ENCODE peak calls at places on chromosomes 3 and 15, in six cellular contexts. One of them, this sample, is unnamed. For H3K4me1 and H3K27me3, the result is how much of the 10 kb centered on the place peaks cover.

GRCh38 chr15:44956388-44956787 is at the start of gene TERB2:
- DNase-seq in IMR-90: no peak
- DNase-seq in neuronal stem cell: no peak
- DNase-seq in transverse colon: no peak
- DNase-seq in Peyer's patch: no peak
- DNase-seq in uterus: no peak
- DNase-seq in this sample: no peak

GRCh38 chr3:51722362-51722761 is 15.5 kb downstream of the GRM2 start:
- DNase-seq in IMR-90: no peak
- DNase-seq in neuronal stem cell: no peak
- DNase-seq in transverse colon: no peak
- DNase-seq in Peyer's patch: no peak
- DNase-seq in uterus: no peak
- DNase-seq in this sample: no peak

GRCh38 chr3:11157406-11157805 is 3.1 kb downstream of the HRH1 start:
- DNase-seq in IMR-90: no peak
- DNase-seq in neuronal stem cell: no peak
- DNase-seq in transverse colon: no peak
- DNase-seq in Peyer's patch: no peak
- DNase-seq in uterus: no peak
- DNase-seq in this sample: no peak

GRCh38 chr3:43581343-43581742 is 40.5 kb downstream of the ANO10 start:
- DNase-seq in IMR-90: peak
- DNase-seq in neuronal stem cell: no peak
- DNase-seq in transverse colon: no peak
- DNase-seq in Peyer's patch: no peak
- DNase-seq in uterus: no peak
- DNase-seq in this sample: no peak

GRCh38 chr3:129233538-129233937 is 15.9 kb upstream of the COPG1 start:
- DNase-seq in IMR-90: no peak
- DNase-seq in neuronal stem cell: no peak
- DNase-seq in transverse colon: peak
- DNase-seq in Peyer's patch: peak
- DNase-seq in uterus: no peak
- DNase-seq in this sample: peak

GRCh38 chr3:12234906-12235305 is 54.0 kb upstream of the PPARG start:
- DNase-seq in IMR-90: peak
- DNase-seq in neuronal stem cell: no peak
- DNase-seq in transverse colon: no peak
- DNase-seq in Peyer's patch: no peak
- DNase-seq in uterus: no peak
- DNase-seq in this sample: no peak

GRCh38 chr3:190108789-190109188 is 11.9 kb downstream of the P3H2 start:
- DNase-seq in IMR-90: no peak
- DNase-seq in neuronal stem cell: no peak
- DNase-seq in transverse colon: no peak
- DNase-seq in Peyer's patch: no peak
- DNase-seq in uterus: no peak
- DNase-seq in this sample: no peak

GRCh38 chr3:127970966-127971592 is 56.0 kb downstream of the KBTBD12 start:
- DNase-seq in IMR-90: peak
- DNase-seq in neuronal stem cell: peak
- DNase-seq in transverse colon: peak
- DNase-seq in Peyer's patch: peak
- DNase-seq in uterus: no peak
- DNase-seq in this sample: no peak

GRCh38 chr3:58490860-58491501 is 915 bp upstream of the KCTD6 start:
- DNase-seq in IMR-90: no peak
- DNase-seq in neuronal stem cell: no peak
- DNase-seq in transverse colon: no peak
- DNase-seq in Peyer's patch: peak
- DNase-seq in uterus: peak
- DNase-seq in this sample: no peak

GRCh38 chr3:141095546-141095937 is 44.4 kb downstream of the SPSB4 start:
- DNase-seq in IMR-90: no peak
- DNase-seq in neuronal stem cell: no peak
- DNase-seq in transverse colon: no peak
- DNase-seq in Peyer's patch: peak
- DNase-seq in uterus: no peak
- DNase-seq in this sample: no peak

GRCh38 chr3:128800241-128801187 is 74.5 kb downstream of the RAB7A start:
- DNase-seq in IMR-90: no peak
- DNase-seq in neuronal stem cell: no peak
- DNase-seq in transverse colon: no peak
- DNase-seq in Peyer's patch: no peak
- DNase-seq in uterus: no peak
- DNase-seq in this sample: no peak

GRCh38 chr15:101455291-101455916 is 34.1 kb downstream of the PCSK6 start:
- DNase-seq in IMR-90: no peak
- DNase-seq in neuronal stem cell: no peak
- DNase-seq in transverse colon: no peak
- DNase-seq in Peyer's patch: no peak
- DNase-seq in uterus: no peak
- DNase-seq in this sample: no peak

GRCh38 chr15:28286031-28286430 is 35.9 kb downstream of the HERC2 start:
- DNase-seq in IMR-90: no peak
- DNase-seq in neuronal stem cell: no peak
- DNase-seq in transverse colon: no peak
- DNase-seq in Peyer's patch: no peak
- DNase-seq in uterus: no peak
- DNase-seq in this sample: no peak

GRCh38 chr3:1583044-1583443 is 490.2 kb downstream of the CNTN6 start:
- DNase-seq in IMR-90: no peak
- DNase-seq in neuronal stem cell: no peak
- DNase-seq in transverse colon: no peak
- DNase-seq in Peyer's patch: no peak
- DNase-seq in uterus: no peak
- DNase-seq in this sample: no peak

GRCh38 chr15:58241872-58242271 is 103.7 kb downstream of the AQP9 start:
- DNase-seq in IMR-90: no peak
- DNase-seq in neuronal stem cell: no peak
- DNase-seq in transverse colon: no peak
- DNase-seq in Peyer's patch: no peak
- DNase-seq in uterus: no peak
- DNase-seq in this sample: no peak

GRCh38 chr15:51842852-51843737 is 13.6 kb downstream of the TMOD3 start:
- DNase-seq in IMR-90: peak
- DNase-seq in neuronal stem cell: no peak
- DNase-seq in transverse colon: no peak
- DNase-seq in Peyer's patch: peak
- DNase-seq in uterus: no peak
- DNase-seq in this sample: no peak

GRCh38 chr15:71139264-71139663 is 24.0 kb downstream of the THSD4 start:
- DNase-seq in IMR-90: no peak
- DNase-seq in neuronal stem cell: no peak
- DNase-seq in transverse colon: no peak
- DNase-seq in Peyer's patch: no peak
- DNase-seq in uterus: no peak
- DNase-seq in this sample: no peak

GRCh38 chr3:125163739-125164601 is 48.6 kb downstream of the SLC12A8 start:
- DNase-seq in IMR-90: no peak
- DNase-seq in neuronal stem cell: no peak
- DNase-seq in transverse colon: peak
- DNase-seq in Peyer's patch: no peak
- DNase-seq in uterus: no peak
- DNase-seq in this sample: peak

GRCh38 chr3:192850501-192850981 is 67.1 kb downstream of the MB21D2 start:
- DNase-seq in IMR-90: peak
- DNase-seq in neuronal stem cell: no peak
- DNase-seq in transverse colon: peak
- DNase-seq in Peyer's patch: peak
- DNase-seq in uterus: no peak
- DNase-seq in this sample: peak

GRCh38 chr15:80478075-80478474 is 73.9 kb downstream of the ARNT2 start:
- DNase-seq in IMR-90: peak
- DNase-seq in neuronal stem cell: no peak
- DNase-seq in transverse colon: no peak
- DNase-seq in Peyer's patch: no peak
- DNase-seq in uterus: no peak
- DNase-seq in this sample: no peak

GRCh38 chr15:26757156-26757555 is 15.7 kb downstream of the GABRB3 start:
- DNase-seq in IMR-90: no peak
- DNase-seq in neuronal stem cell: no peak
- DNase-seq in transverse colon: no peak
- DNase-seq in Peyer's patch: no peak
- DNase-seq in uterus: no peak
- DNase-seq in this sample: no peak

GRCh38 chr15:26759991-26760390 is 12.9 kb downstream of the GABRB3 start:
- DNase-seq in IMR-90: no peak
- DNase-seq in neuronal stem cell: no peak
- DNase-seq in transverse colon: no peak
- DNase-seq in Peyer's patch: no peak
- DNase-seq in uterus: no peak
- DNase-seq in this sample: no peak

DNA sequence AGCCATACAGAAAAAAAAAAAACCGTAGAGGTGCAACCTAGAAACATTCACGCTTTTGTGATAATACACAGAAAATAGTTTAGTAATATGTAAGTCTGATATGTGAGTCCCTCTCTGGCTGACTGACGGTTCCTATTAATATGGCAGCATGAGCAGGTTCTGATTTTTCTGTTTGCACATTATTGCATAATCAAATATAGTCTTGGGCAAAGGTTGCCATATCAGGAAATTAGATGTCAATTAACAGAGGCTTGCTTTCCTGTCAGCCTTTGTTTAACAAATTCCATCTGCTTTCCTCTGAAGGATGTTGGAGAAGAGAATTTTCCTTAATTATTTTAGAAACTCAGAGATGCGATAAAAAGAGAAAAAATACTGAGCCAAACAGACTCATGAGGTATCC is 14.8 kb downstream of the GABRB3 start:
- DNase-seq in IMR-90: no peak
- DNase-seq in neuronal stem cell: no peak
- DNase-seq in transverse colon: no peak
- DNase-seq in Peyer's patch: no peak
- DNase-seq in uterus: no peak
- DNase-seq in this sample: no peak
- H3K4me3 ChIP-seq in IMR-90: no peak
- H3K4me3 ChIP-seq in neuronal stem cell: no peak
- H3K4me3 ChIP-seq in transverse colon: no peak
- H3K4me3 ChIP-seq in Peyer's patch: no peak
- H3K4me3 ChIP-seq in uterus: no peak
- H3K4me3 ChIP-seq in this sample: no peak

DNA sequence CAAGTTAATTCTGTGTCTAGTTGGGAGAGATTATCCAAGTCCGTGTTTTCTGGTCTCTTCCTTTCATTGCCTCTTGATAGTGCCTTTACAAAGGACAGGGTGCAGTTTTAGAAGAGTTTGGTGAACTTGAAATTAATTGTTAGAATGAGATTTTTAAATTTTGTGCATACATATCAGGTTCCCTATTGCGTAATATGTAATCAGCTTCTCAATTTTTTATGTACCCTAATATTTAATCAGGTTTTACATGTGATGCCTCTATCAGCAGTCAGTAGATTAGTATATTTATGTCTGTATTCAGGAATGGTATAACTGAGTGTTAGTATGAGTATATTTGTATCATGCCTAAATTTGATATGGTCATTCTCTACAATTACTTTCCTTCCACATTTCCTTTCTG is 4.9 kb downstream of the SEC62 start:
- DNase-seq in IMR-90: no peak
- DNase-seq in neuronal stem cell: no peak
- DNase-seq in transverse colon: no peak
- DNase-seq in Peyer's patch: no peak
- DNase-seq in uterus: no peak
- DNase-seq in this sample: no peak
- H3K4me1 ChIP-seq in IMR-90: under half
- H3K4me1 ChIP-seq in neuronal stem cell: under half
- H3K4me1 ChIP-seq in transverse colon: under half
- H3K4me1 ChIP-seq in Peyer's patch: under half
- H3K4me1 ChIP-seq in uterus: under half
- H3K4me1 ChIP-seq in this sample: under half

GRCh38 chr15:82044373-82045178 is 1.2 kb downstream of the MEX3B start:
- DNase-seq in IMR-90: peak
- DNase-seq in neuronal stem cell: peak
- DNase-seq in transverse colon: peak
- DNase-seq in Peyer's patch: peak
- DNase-seq in uterus: peak
- DNase-seq in this sample: no peak
- H3K27me3 ChIP-seq in IMR-90: under half
- H3K27me3 ChIP-seq in neuronal stem cell: under half
- H3K27me3 ChIP-seq in transverse colon: under half
- H3K27me3 ChIP-seq in Peyer's patch: under half
- H3K27me3 ChIP-seq in uterus: under half
- H3K27me3 ChIP-seq in this sample: under half

GRCh38 chr3:188332085-188332484 is 178.1 kb downstream of the LPP start:
- DNase-seq in IMR-90: no peak
- DNase-seq in neuronal stem cell: no peak
- DNase-seq in transverse colon: no peak
- DNase-seq in Peyer's patch: no peak
- DNase-seq in uterus: no peak
- DNase-seq in this sample: no peak
- H3K4me3 ChIP-seq in IMR-90: no peak
- H3K4me3 ChIP-seq in neuronal stem cell: no peak
- H3K4me3 ChIP-seq in transverse colon: no peak
- H3K4me3 ChIP-seq in Peyer's patch: no peak
- H3K4me3 ChIP-seq in uterus: no peak
- H3K4me3 ChIP-seq in this sample: no peak

This sample was measured in stomach.